ENCODE peak calls at places on chromosome 20, in ten cellular contexts. One of them, this sample, is unnamed. For H3K27me3 and H3K4me1, the result is how much of the 10 kb centered on the place peaks cover.

GRCh38 chr20:7497985-7498384 is 442.3 kb downstream of the HAO1 start:
- DNase-seq in esophagus squamous epithelium: no peak
- DNase-seq in HepG2: no peak
- DNase-seq in CD8-positive, alpha-beta T cell: no peak
- DNase-seq in aorta: no peak
- DNase-seq in psoas muscle: no peak
- DNase-seq in pancreas: no peak
- DNase-seq in heart left ventricle: no peak
- DNase-seq in RWPE2: peak
- DNase-seq in lower lobe of right lung: no peak
- DNase-seq in this sample: no peak

GRCh38 chr20:17579369-17580039 is 9.6 kb downstream of the DSTN start:
- DNase-seq in esophagus squamous epithelium: no peak
- DNase-seq in HepG2: no peak
- DNase-seq in CD8-positive, alpha-beta T cell: no peak
- DNase-seq in aorta: no peak
- DNase-seq in psoas muscle: no peak
- DNase-seq in pancreas: no peak
- DNase-seq in heart left ventricle: no peak
- DNase-seq in RWPE2: no peak
- DNase-seq in lower lobe of right lung: no peak
- DNase-seq in this sample: no peak

GRCh38 chr20:51470907-51471411 is 71.6 kb downstream of the NFATC2 start:
- DNase-seq in esophagus squamous epithelium: no peak
- DNase-seq in HepG2: no peak
- DNase-seq in CD8-positive, alpha-beta T cell: no peak
- DNase-seq in aorta: no peak
- DNase-seq in psoas muscle: no peak
- DNase-seq in pancreas: no peak
- DNase-seq in heart left ventricle: no peak
- DNase-seq in RWPE2: peak
- DNase-seq in lower lobe of right lung: no peak
- DNase-seq in this sample: no peak

GRCh38 chr20:3239867-3240775 is 1.1 kb upstream of the SLC4A11 start:
- DNase-seq in esophagus squamous epithelium: no peak
- DNase-seq in HepG2: no peak
- DNase-seq in CD8-positive, alpha-beta T cell: no peak
- DNase-seq in aorta: no peak
- DNase-seq in psoas muscle: no peak
- DNase-seq in pancreas: no peak
- DNase-seq in heart left ventricle: no peak
- DNase-seq in RWPE2: peak
- DNase-seq in lower lobe of right lung: no peak
- DNase-seq in this sample: no peak

GRCh38 chr20:36573103-36573797 is at the start of gene TGIF2:
- DNase-seq in esophagus squamous epithelium: peak
- DNase-seq in HepG2: peak
- DNase-seq in CD8-positive, alpha-beta T cell: peak
- DNase-seq in aorta: peak
- DNase-seq in psoas muscle: peak
- DNase-seq in pancreas: peak
- DNase-seq in heart left ventricle: peak
- DNase-seq in RWPE2: peak
- DNase-seq in lower lobe of right lung: peak
- DNase-seq in this sample: peak

GRCh38 chr20:51388756-51389542 is 153.6 kb downstream of the NFATC2 start:
- DNase-seq in esophagus squamous epithelium: no peak
- DNase-seq in HepG2: no peak
- DNase-seq in CD8-positive, alpha-beta T cell: no peak
- DNase-seq in aorta: no peak
- DNase-seq in psoas muscle: no peak
- DNase-seq in pancreas: no peak
- DNase-seq in heart left ventricle: no peak
- DNase-seq in RWPE2: no peak
- DNase-seq in lower lobe of right lung: no peak
- DNase-seq in this sample: no peak

GRCh38 chr20:6848041-6848440 is 80.6 kb downstream of the BMP2 start:
- DNase-seq in esophagus squamous epithelium: no peak
- DNase-seq in HepG2: no peak
- DNase-seq in CD8-positive, alpha-beta T cell: no peak
- DNase-seq in aorta: no peak
- DNase-seq in psoas muscle: no peak
- DNase-seq in pancreas: no peak
- DNase-seq in heart left ventricle: no peak
- DNase-seq in RWPE2: no peak
- DNase-seq in lower lobe of right lung: no peak
- DNase-seq in this sample: no peak

GRCh38 chr20:4116091-4116490 is 100.7 kb upstream of the RNF24 start:
- DNase-seq in esophagus squamous epithelium: no peak
- DNase-seq in HepG2: no peak
- DNase-seq in CD8-positive, alpha-beta T cell: no peak
- DNase-seq in aorta: no peak
- DNase-seq in psoas muscle: no peak
- DNase-seq in pancreas: no peak
- DNase-seq in heart left ventricle: no peak
- DNase-seq in RWPE2: no peak
- DNase-seq in lower lobe of right lung: no peak
- DNase-seq in this sample: no peak

GRCh38 chr20:57505991-57506390 is 18.9 kb downstream of the CTCFL start:
- DNase-seq in esophagus squamous epithelium: no peak
- DNase-seq in HepG2: no peak
- DNase-seq in CD8-positive, alpha-beta T cell: no peak
- DNase-seq in aorta: no peak
- DNase-seq in psoas muscle: no peak
- DNase-seq in pancreas: no peak
- DNase-seq in heart left ventricle: no peak
- DNase-seq in RWPE2: no peak
- DNase-seq in lower lobe of right lung: no peak
- DNase-seq in this sample: no peak

GRCh38 chr20:57509665-57510237 is 15.2 kb downstream of the CTCFL start:
- DNase-seq in esophagus squamous epithelium: no peak
- DNase-seq in HepG2: peak
- DNase-seq in CD8-positive, alpha-beta T cell: no peak
- DNase-seq in aorta: no peak
- DNase-seq in psoas muscle: no peak
- DNase-seq in pancreas: no peak
- DNase-seq in heart left ventricle: no peak
- DNase-seq in RWPE2: no peak
- DNase-seq in lower lobe of right lung: no peak
- DNase-seq in this sample: no peak

GRCh38 chr20:57508381-57508780 is 16.6 kb downstream of the CTCFL start:
- DNase-seq in esophagus squamous epithelium: no peak
- DNase-seq in HepG2: no peak
- DNase-seq in CD8-positive, alpha-beta T cell: no peak
- DNase-seq in aorta: no peak
- DNase-seq in psoas muscle: no peak
- DNase-seq in pancreas: no peak
- DNase-seq in heart left ventricle: no peak
- DNase-seq in RWPE2: no peak
- DNase-seq in lower lobe of right lung: no peak
- DNase-seq in this sample: no peak

GRCh38 chr20:57508831-57509230 is 16.1 kb downstream of the CTCFL start:
- DNase-seq in esophagus squamous epithelium: no peak
- DNase-seq in HepG2: no peak
- DNase-seq in CD8-positive, alpha-beta T cell: no peak
- DNase-seq in aorta: no peak
- DNase-seq in psoas muscle: no peak
- DNase-seq in pancreas: no peak
- DNase-seq in heart left ventricle: no peak
- DNase-seq in RWPE2: no peak
- DNase-seq in lower lobe of right lung: no peak
- DNase-seq in this sample: no peak

DNA sequence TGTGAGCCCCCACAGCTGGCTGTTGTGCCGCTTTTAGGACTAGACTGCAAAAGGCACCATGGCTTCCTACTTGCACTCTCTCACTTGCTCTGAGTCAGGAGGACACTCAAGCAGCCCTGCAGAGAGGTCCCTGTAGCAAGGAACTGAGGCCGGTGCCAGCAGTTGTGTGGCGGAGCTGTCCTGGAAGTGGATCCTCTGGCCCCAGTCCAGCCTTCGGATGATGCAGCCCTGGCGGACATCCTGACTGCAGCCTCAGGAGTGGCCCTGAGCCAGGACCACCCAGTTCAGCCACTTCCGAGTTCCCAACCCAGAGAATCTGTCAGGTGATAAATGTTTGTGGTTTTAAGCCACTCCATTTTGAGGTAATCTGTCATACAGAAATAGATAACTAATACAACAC is 17.5 kb downstream of the CTCFL start:
- DNase-seq in esophagus squamous epithelium: no peak
- DNase-seq in HepG2: no peak
- DNase-seq in CD8-positive, alpha-beta T cell: no peak
- DNase-seq in aorta: no peak
- DNase-seq in psoas muscle: no peak
- DNase-seq in pancreas: no peak
- DNase-seq in heart left ventricle: no peak
- DNase-seq in RWPE2: no peak
- DNase-seq in lower lobe of right lung: no peak
- DNase-seq in this sample: no peak
- H3K27me3 ChIP-seq in esophagus squamous epithelium: under half
- H3K27me3 ChIP-seq in HepG2: half or more
- H3K27me3 ChIP-seq in CD8-positive, alpha-beta T cell: under half
- H3K27me3 ChIP-seq in aorta: under half
- H3K27me3 ChIP-seq in psoas muscle: under half
- H3K27me3 ChIP-seq in pancreas: under half
- H3K27me3 ChIP-seq in heart left ventricle: under half
- H3K27me3 ChIP-seq in RWPE2: under half
- H3K27me3 ChIP-seq in lower lobe of right lung: under half
- H3K27me3 ChIP-seq in this sample: under half

DNA sequence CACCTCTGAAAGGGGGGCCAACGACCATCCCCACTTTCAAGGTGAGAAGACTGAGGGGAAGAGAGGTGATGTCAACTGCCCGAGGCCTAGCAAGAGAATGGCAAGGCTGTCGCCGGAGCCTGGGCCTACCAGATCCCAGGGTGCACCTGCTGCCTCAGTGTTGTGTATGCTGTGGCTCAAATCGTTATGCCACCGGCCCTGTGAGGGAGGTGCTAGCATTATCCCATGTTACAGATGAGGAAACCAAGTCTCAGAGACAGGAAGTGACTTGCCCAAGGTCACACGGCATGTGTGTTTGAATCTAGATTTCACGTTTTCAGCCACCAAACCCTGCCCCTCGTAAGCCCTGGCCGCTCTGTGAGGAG is 152.5 kb downstream of the CEBPB start:
- DNase-seq in esophagus squamous epithelium: no peak
- DNase-seq in HepG2: no peak
- DNase-seq in CD8-positive, alpha-beta T cell: no peak
- DNase-seq in aorta: no peak
- DNase-seq in psoas muscle: no peak
- DNase-seq in pancreas: no peak
- DNase-seq in heart left ventricle: no peak
- DNase-seq in RWPE2: no peak
- DNase-seq in lower lobe of right lung: no peak
- DNase-seq in this sample: no peak
- H3K4me1 ChIP-seq in esophagus squamous epithelium: half or more
- H3K4me1 ChIP-seq in HepG2: half or more
- H3K4me1 ChIP-seq in CD8-positive, alpha-beta T cell: under half
- H3K4me1 ChIP-seq in aorta: under half
- H3K4me1 ChIP-seq in psoas muscle: under half
- H3K4me1 ChIP-seq in pancreas: under half
- H3K4me1 ChIP-seq in heart left ventricle: under half
- H3K4me1 ChIP-seq in RWPE2: under half
- H3K4me1 ChIP-seq in lower lobe of right lung: half or more
- H3K4me1 ChIP-seq in this sample: under half

GRCh38 chr20:57708694-57709673 is 831 bp downstream of the PMEPA1 start:
- DNase-seq in esophagus squamous epithelium: no peak
- DNase-seq in HepG2: no peak
- DNase-seq in CD8-positive, alpha-beta T cell: no peak
- DNase-seq in aorta: peak
- DNase-seq in psoas muscle: peak
- DNase-seq in pancreas: peak
- DNase-seq in heart left ventricle: peak
- DNase-seq in RWPE2: no peak
- DNase-seq in lower lobe of right lung: no peak
- DNase-seq in this sample: peak

GRCh38 chr20:57707320-57707719 is 2.5 kb downstream of the PMEPA1 start:
- DNase-seq in esophagus squamous epithelium: no peak
- DNase-seq in HepG2: no peak
- DNase-seq in CD8-positive, alpha-beta T cell: no peak
- DNase-seq in aorta: no peak
- DNase-seq in psoas muscle: no peak
- DNase-seq in pancreas: no peak
- DNase-seq in heart left ventricle: no peak
- DNase-seq in RWPE2: no peak
- DNase-seq in lower lobe of right lung: no peak
- DNase-seq in this sample: no peak

GRCh38 chr20:57705103-57705899 is 4.5 kb downstream of the PMEPA1 start:
- DNase-seq in esophagus squamous epithelium: no peak
- DNase-seq in HepG2: no peak
- DNase-seq in CD8-positive, alpha-beta T cell: no peak
- DNase-seq in aorta: no peak
- DNase-seq in psoas muscle: no peak
- DNase-seq in pancreas: no peak
- DNase-seq in heart left ventricle: no peak
- DNase-seq in RWPE2: no peak
- DNase-seq in lower lobe of right lung: no peak
- DNase-seq in this sample: no peak

GRCh38 chr20:57709823-57710799 is at the start of gene PMEPA1:
- DNase-seq in esophagus squamous epithelium: peak
- DNase-seq in HepG2: peak
- DNase-seq in CD8-positive, alpha-beta T cell: peak
- DNase-seq in aorta: peak
- DNase-seq in psoas muscle: peak
- DNase-seq in pancreas: peak
- DNase-seq in heart left ventricle: peak
- DNase-seq in RWPE2: peak
- DNase-seq in lower lobe of right lung: peak
- DNase-seq in this sample: peak

DNA sequence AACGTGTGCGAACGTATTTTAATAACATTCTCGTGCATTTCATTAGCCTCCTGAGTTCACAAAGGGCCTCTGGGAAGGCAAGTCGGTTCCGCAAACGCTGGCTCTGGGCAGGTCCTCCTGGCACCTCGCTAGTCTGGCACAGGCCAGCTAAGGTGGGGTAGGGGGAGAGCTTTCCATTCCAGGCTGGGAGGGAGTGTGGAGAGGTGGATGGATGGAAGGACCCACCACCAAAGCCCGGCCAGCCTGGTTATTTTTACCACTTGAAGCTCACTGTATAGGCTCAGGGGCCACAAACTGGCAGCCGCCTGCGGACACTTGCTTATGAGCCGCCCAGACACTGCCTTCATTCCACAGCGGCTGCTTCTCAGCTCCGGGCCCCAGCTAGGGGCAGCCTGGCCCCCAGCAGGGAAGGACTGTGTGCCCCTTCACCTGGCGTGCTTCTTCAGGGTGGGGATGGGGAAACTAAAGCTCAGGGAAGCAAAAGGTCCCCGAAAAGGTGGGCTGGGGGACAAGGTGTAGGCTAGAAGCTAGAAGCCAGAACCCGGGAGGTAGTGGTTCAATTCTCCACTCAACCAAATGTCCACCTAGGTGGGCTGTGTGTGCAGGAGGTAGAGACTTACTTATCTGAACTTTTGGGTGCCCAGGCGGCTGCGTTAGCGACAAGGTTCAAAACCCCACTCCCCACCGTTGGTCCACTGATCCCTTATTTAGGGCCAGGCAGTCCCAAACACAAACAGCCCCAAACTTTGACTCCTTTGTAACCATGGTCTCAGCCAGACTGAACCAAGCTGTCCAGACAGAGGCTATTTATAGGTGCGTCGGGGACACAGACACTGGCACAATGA is 1.7 kb downstream of the PMEPA1 start:
- DNase-seq in esophagus squamous epithelium: no peak
- DNase-seq in HepG2: no peak
- DNase-seq in CD8-positive, alpha-beta T cell: no peak
- DNase-seq in aorta: no peak
- DNase-seq in psoas muscle: no peak
- DNase-seq in pancreas: no peak
- DNase-seq in heart left ventricle: peak
- DNase-seq in RWPE2: no peak
- DNase-seq in lower lobe of right lung: no peak
- DNase-seq in this sample: no peak
- H3K27me3 ChIP-seq in esophagus squamous epithelium: under half
- H3K27me3 ChIP-seq in HepG2: half or more
- H3K27me3 ChIP-seq in CD8-positive, alpha-beta T cell: under half
- H3K27me3 ChIP-seq in aorta: under half
- H3K27me3 ChIP-seq in psoas muscle: under half
- H3K27me3 ChIP-seq in pancreas: under half
- H3K27me3 ChIP-seq in heart left ventricle: under half
- H3K27me3 ChIP-seq in RWPE2: under half
- H3K27me3 ChIP-seq in lower lobe of right lung: under half
- H3K27me3 ChIP-seq in this sample: under half

DNA sequence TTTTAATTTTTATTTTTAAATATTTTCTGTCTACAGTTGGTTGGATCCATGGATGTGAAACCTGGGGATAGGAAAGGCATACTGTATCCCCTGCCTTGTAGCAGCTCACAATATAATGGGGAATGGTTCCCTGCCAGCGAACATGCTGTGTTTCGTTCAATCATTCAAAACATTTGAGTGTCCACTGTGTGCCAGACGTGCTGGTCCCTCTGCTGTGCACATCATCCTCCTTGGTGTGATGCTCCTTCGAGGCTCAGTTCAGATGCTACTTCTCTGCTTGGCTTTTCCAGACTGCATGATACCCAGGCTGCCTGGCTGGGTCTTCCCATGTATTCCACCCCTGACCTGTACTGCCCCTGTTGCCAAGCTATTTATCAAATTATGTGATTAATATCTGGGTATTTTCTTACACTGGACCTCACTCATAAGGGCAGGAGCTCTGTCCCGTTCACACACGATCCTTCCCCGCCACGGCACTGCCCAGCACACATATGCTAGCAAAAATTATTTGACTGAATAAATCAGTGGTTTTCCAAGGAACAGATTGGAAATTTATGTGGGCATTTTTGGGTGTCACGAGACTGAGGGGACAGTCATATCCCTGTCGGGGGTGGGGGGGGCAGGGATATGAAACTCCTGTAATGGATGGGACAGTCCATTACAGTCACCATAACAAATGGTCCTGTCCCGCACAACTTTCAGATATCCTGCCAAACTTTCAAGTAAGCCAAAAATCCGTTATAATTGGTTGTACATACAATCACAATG is 4.9 kb downstream of the SDCBP2 start:
- DNase-seq in esophagus squamous epithelium: no peak
- DNase-seq in HepG2: no peak
- DNase-seq in CD8-positive, alpha-beta T cell: no peak
- DNase-seq in aorta: no peak
- DNase-seq in psoas muscle: no peak
- DNase-seq in pancreas: no peak
- DNase-seq in heart left ventricle: no peak
- DNase-seq in RWPE2: peak
- DNase-seq in lower lobe of right lung: no peak
- DNase-seq in this sample: no peak
- H3K4me1 ChIP-seq in esophagus squamous epithelium: half or more
- H3K4me1 ChIP-seq in HepG2: half or more
- H3K4me1 ChIP-seq in CD8-positive, alpha-beta T cell: under half
- H3K4me1 ChIP-seq in aorta: under half
- H3K4me1 ChIP-seq in psoas muscle: half or more
- H3K4me1 ChIP-seq in pancreas: under half
- H3K4me1 ChIP-seq in heart left ventricle: half or more
- H3K4me1 ChIP-seq in RWPE2: under half
- H3K4me1 ChIP-seq in lower lobe of right lung: half or more
- H3K4me1 ChIP-seq in this sample: half or more

This sample was measured in left ventricle myocardium inferior.